ENCODE peak calls at places on chromosomes 6 and 20, in seven cellular contexts. F is SJCRH30; G is endodermal cell; D is effector memory CD4-positive, alpha-beta T cell; V is Peyer's patch; A is stomach; B is right atrium auricular region. Y is an unnamed sample. For H3K9me3 and H3K4me1, the result is how much of the 10 kb centered on the place peaks cover.

GRCh38 chr6:138465007-138465645 is 34.2 kb downstream of the NHSL1 start:
- DNase-seq in F (no peak), G (no peak), V (peak), A (no peak), D (no peak), B (no peak), Y (no peak)

GRCh38 chr6:133983099-133983939 is 30.3 kb downstream of the TBPL1 start:
- DNase-seq in D (peak), G (peak), B (no peak), V (no peak), A (no peak), F (no peak), Y (no peak)

GRCh38 chr20:62938105-62938888 is at the start of gene GID8:
- DNase-seq in A (peak), G (peak), V (peak), F (peak), B (no peak), D (no peak), Y (peak)

GRCh38 chr6:157452096-157452495 is 71.1 kb downstream of the ZDHHC14 start:
- DNase-seq in A (no peak), G (no peak), V (no peak), D (no peak), B (no peak), F (no peak), Y (peak)

GRCh38 chr6:77740380-77740779 is 87.5 kb downstream of the MEI4 start:
- DNase-seq in F (no peak), D (no peak), V (no peak), B (no peak), G (no peak), A (no peak), Y (peak)

GRCh38 chr6:32852018-32852843 is 1.3 kb downstream of the TAP1 start:
- DNase-seq in B (peak), G (no peak), V (peak), A (peak), F (no peak), D (no peak), Y (peak)

GRCh38 chr6:142940487-142940886 is 4.5 kb downstream of the HIVEP2 start:
- DNase-seq in V (no peak), B (no peak), D (no peak), G (no peak), F (no peak), A (no peak), Y (no peak)

GRCh38 chr20:16283978-16284377 is 289.3 kb downstream of the KIF16B start:
- DNase-seq in D (no peak), V (peak), A (no peak), B (no peak), F (no peak), G (no peak), Y (peak)

GRCh38 chr20:1214838-1215261 is 11.0 kb upstream of the RAD21L1 start:
- DNase-seq in V (no peak), F (no peak), D (no peak), G (no peak), B (no peak), A (no peak), Y (no peak)

GRCh38 chr6:9399916-9400315 is 964.6 kb upstream of the SLC35B3 start:
- DNase-seq in F (no peak), V (no peak), B (no peak), D (no peak), G (no peak), A (peak), Y (no peak)

GRCh38 chr6:17167327-17167979 is 65.6 kb downstream of the STMND1 start:
- DNase-seq in B (no peak), V (peak), D (no peak), G (peak), F (peak), A (peak), Y (peak)

GRCh38 chr6:42007753-42008528 is 42.4 kb upstream of the TAF8 start:
- DNase-seq in G (no peak), D (no peak), B (no peak), F (peak), V (no peak), A (no peak), Y (no peak)

GRCh38 chr20:11452326-11452725 is 465.4 kb upstream of the BTBD3 start:
- DNase-seq in F (no peak), D (no peak), B (no peak), G (no peak), V (no peak), A (no peak), Y (no peak)

GRCh38 chr6:111978826-111979225 is 75.1 kb upstream of the CCN6 start:
- DNase-seq in A (no peak), B (no peak), V (no peak), D (no peak), F (peak), G (no peak), Y (no peak)

GRCh38 chr6:69827491-69827890 is 30.7 kb upstream of the LMBRD1 start:
- DNase-seq in V (no peak), B (no peak), F (no peak), D (no peak), A (no peak), G (no peak), Y (no peak)

GRCh38 chr6:37209461-37210205 is 39.7 kb downstream of the PIM1 start:
- DNase-seq in G (peak), F (no peak), A (no peak), B (no peak), D (peak), V (peak), Y (no peak)

GRCh38 chr6:92050216-92050615 is 1369.1 kb downstream of the EPHA7 start:
- DNase-seq in A (no peak), G (no peak), V (no peak), D (no peak), B (no peak), F (no peak), Y (no peak)

GRCh38 chr20:19975436-19975799 is 41.7 kb upstream of the NAA20 start:
- DNase-seq in B (no peak), V (no peak), A (no peak), G (no peak), F (peak), D (no peak), Y (no peak)

GRCh38 chr6:26295691-26296555 is 69.1 kb upstream of the BTN3A2 start:
- DNase-seq in D (no peak), F (peak), B (no peak), G (no peak), V (peak), A (peak), Y (peak)

GRCh38 chr6:378090-378957 is 13.2 kb upstream of the IRF4 start:
- DNase-seq in G (no peak), B (no peak), F (no peak), A (no peak), V (peak), D (no peak), Y (no peak)
- H3K9me3 ChIP-seq in G (under half), B (under half), F (under half), A (under half), V (under half), D (under half), Y (under half)

DNA sequence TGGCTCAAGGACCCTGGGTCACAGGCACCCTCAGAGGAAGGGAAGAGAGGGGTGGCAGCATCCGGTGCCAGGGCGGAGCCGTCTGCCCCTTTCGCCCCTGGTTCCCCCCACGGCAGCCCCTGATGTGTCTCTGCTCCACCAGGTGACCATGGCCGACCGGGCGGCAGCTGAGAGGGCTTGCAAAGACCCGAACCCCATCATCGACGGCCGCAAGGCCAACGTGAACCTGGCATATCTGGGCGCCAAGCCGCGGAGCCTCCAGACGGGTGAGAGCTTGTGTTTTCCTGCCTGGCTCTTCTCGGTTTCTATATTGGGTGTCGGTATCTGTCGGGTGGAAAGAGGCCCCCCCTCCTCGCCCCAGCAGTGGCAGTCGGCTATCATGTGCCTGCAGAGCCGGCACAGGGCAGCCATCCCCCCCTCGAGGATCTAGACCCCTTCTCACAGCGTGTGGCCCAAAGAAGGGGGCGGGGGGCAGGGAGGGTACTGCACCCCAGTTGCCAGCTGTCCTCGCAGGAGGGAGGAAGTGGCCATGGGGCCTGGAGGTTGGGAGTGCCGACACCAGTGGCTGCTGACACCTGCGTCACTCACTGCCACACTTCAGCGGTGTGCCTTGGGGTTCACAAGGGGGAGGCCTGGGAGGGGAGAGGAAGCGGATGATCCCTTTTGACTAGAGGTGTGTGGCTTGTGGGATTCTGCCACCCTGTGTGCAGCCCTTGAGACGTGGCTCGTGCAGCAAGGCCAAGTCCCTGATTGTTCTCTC is 1.5 kb downstream of the RBM38 start:
- DNase-seq in G (no peak), F (no peak), B (peak), A (peak), D (peak), V (peak), Y (peak)
- H3K4me1 ChIP-seq in G (under half), F (under half), B (half or more), A (half or more), D (half or more), V (half or more), Y (under half)

GRCh38 chr6:169965239-169965638 is 213.8 kb downstream of the ERMARD start:
- DNase-seq in A (no peak), V (no peak), F (no peak), G (no peak), B (peak), D (no peak), Y (no peak)

GRCh38 chr6:169965657-169966311 is 214.4 kb downstream of the ERMARD start:
- DNase-seq in G (peak), V (peak), D (no peak), F (no peak), B (peak), A (peak), Y (no peak)

GRCh38 chr6:169964440-169965212 is 213.2 kb downstream of the ERMARD start:
- DNase-seq in D (no peak), V (peak), A (peak), G (peak), F (no peak), B (peak), Y (no peak)

GRCh38 chr6:169967687-169968086 is 216.3 kb downstream of the ERMARD start:
- DNase-seq in G (peak), A (no peak), B (peak), F (no peak), D (no peak), V (no peak), Y (no peak)

DNA sequence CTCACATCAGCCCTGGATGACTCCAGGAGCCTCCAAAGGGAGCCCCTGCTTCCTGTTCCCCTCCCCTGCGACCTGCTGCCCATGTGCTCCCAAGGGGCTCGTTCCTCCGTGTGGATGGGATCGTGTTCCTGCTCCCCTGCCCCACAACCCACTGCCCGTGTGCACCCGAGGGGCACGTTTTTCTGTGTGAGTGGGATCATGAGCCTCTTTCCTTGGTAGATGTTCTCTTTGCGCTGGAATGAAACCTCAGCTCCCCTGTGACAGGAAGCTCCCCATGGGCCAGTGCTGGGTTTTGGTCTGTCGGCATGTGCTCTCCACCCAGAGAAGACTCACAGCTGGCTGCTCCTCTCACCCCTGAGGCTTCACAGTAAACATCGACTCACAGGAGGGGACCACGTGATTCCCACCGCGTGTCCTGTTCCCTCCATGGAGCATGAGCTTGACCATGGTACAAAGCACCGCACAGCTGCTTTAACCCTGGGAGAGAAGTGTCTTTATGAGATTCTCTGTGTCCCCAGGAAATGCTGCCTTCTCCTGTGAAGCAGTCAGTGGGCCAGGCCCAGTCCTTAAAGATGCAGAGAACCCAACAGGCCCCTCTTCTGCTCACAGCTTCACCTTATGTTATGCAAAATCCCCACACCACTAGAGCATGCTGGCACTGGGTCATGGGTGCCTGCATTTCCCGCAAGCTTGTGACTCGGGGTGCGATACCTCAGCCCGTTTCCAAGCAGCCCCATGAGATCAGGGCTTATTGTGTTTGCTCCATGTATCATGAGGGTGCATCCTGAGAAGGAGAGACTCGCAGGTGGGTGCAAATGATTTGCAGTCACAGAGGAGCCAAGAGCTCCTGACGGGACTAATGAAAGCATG is 215.1 kb downstream of the ERMARD start:
- DNase-seq in A (peak), F (no peak), B (peak), G (peak), V (peak), D (no peak), Y (no peak)
- H3K9me3 ChIP-seq in A (under half), F (under half), B (under half), G (under half), V (under half), D (under half), Y (under half)

GRCh38 chr20:44594730-44595129 is 12.4 kb downstream of the PKIG start:
- DNase-seq in V (no peak), D (no peak), G (no peak), F (no peak), A (no peak), B (no peak), Y (no peak)

GRCh38 chr20:44596010-44596409 is 13.6 kb downstream of the PKIG start:
- DNase-seq in G (no peak), A (no peak), B (no peak), D (no peak), F (no peak), V (no peak), Y (no peak)

GRCh38 chr20:44592366-44592765 is 10.0 kb downstream of the PKIG start:
- DNase-seq in A (no peak), D (no peak), B (peak), G (no peak), V (no peak), F (no peak), Y (no peak)

GRCh38 chr20:44590980-44591778 is 8.8 kb downstream of the PKIG start:
- DNase-seq in G (no peak), F (no peak), D (no peak), B (no peak), A (no peak), V (no peak), Y (no peak)

DNA sequence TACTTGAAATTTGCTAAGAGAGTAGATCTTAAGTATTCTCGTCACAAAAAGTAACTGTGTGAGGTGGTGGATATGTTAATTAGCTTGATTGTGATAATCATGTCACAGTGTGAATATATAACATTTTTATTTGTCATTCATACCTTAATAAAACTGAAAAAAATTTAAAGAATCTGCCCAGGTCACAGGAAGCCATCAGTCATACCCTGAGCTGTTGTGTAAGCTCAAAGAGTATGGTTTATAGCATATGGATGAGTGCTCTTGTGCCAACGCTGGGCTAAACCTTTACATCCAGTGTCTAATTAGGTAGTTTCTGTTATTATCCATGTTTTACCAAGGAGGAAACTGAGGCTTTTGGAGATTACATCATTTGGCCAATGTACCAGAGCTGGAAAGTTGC is 11.3 kb downstream of the PKIG start:
- DNase-seq in V (no peak), F (no peak), G (no peak), B (no peak), A (no peak), D (no peak), Y (no peak)
- H3K4me1 ChIP-seq in V (under half), F (under half), G (under half), B (half or more), A (half or more), D (under half), Y (under half)

GRCh38 chr6:109362102-109362884 is 20.0 kb downstream of the CD164 start:
- DNase-seq in V (no peak), D (no peak), G (no peak), B (no peak), A (no peak), F (no peak), Y (no peak)
- H3K9me3 ChIP-seq in V (under half), D (under half), G (under half), B (under half), A (under half), F (under half), Y (under half)

DNA sequence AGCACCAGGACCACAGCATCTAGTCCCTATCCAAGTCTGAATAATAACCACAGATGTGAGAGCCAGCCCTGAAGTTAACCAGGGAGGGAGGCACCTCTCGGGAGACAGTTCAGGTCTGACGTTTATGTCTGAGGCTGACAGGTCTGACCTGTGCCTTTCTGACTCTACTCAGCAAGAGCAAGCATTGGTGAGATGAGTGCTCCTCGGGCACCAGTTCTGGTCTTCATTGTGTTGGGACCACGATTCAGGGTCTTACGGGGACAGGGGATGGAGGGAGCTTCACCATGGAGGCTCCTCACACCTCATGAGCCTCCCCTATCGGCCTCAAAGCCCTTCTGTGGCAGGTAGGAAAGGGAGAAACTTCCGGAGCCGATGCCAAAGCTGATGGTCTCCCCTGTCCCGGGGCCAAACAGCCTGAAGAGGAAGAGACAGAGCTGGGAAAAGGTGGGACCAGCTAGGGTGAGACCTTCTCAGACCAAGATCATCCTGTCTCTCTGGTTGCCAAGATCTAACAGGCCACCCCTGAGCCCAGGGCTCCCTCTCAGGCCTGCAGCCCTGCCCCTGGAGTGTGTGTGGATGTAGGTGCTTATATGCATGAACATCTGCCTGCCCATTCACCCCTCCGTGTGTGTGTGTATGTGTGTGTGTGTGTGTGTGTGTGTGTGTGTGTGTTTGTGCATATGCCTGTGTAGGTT is 170.5 kb downstream of the VEGFA start:
- DNase-seq in F (no peak), G (peak), B (no peak), D (no peak), A (no peak), V (peak), Y (no peak)
- H3K4me1 ChIP-seq in F (under half), G (under half), B (under half), D (under half), A (under half), V (under half), Y (under half)

GRCh38 chr6:76264466-76264865 is 192.0 kb upstream of the IMPG1 start:
- DNase-seq in F (no peak), B (no peak), A (no peak), D (no peak), G (no peak), V (no peak), Y (no peak)
- H3K9me3 ChIP-seq in F (under half), B (under half), A (under half), D (under half), G (under half), V (under half), Y (under half)